ENCODE peak calls at places on chromosomes 5 and 9, in six cellular contexts. One of them, this sample, is unnamed. For H3K4me1, the result is how much of the 10 kb centered on the place peaks cover.

GRCh38 chr5:59922220-59922619 is 28.7 kb upstream of the PDE4D start:
- DNase-seq in MM.1S: no peak
- DNase-seq in heart right ventricle: no peak
- DNase-seq in neural progenitor cell: no peak
- DNase-seq in right lobe of liver: no peak
- DNase-seq in astrocyte: no peak
- DNase-seq in this sample: no peak

GRCh38 chr9:69981686-69982450 is 61.8 kb upstream of the MAMDC2 start:
- DNase-seq in right lobe of liver: no peak
- DNase-seq in heart right ventricle: no peak
- DNase-seq in astrocyte: peak
- DNase-seq in MM.1S: no peak
- DNase-seq in neural progenitor cell: peak
- DNase-seq in this sample: no peak

GRCh38 chr5:65924366-65925093 is 1.8 kb upstream of the ERBIN start:
- DNase-seq in MM.1S: no peak
- DNase-seq in right lobe of liver: no peak
- DNase-seq in heart right ventricle: no peak
- DNase-seq in astrocyte: no peak
- DNase-seq in neural progenitor cell: no peak
- DNase-seq in this sample: no peak

GRCh38 chr5:6829150-6829784 is 116.0 kb downstream of the TENT4A start:
- DNase-seq in neural progenitor cell: no peak
- DNase-seq in heart right ventricle: no peak
- DNase-seq in astrocyte: no peak
- DNase-seq in MM.1S: peak
- DNase-seq in right lobe of liver: no peak
- DNase-seq in this sample: no peak

GRCh38 chr5:134989291-134989830 is 21.7 kb downstream of the CATSPER3 start:
- DNase-seq in right lobe of liver: no peak
- DNase-seq in neural progenitor cell: no peak
- DNase-seq in astrocyte: peak
- DNase-seq in heart right ventricle: no peak
- DNase-seq in MM.1S: no peak
- DNase-seq in this sample: no peak

GRCh38 chr5:2991884-2992283 is 240.4 kb upstream of the IRX2 start:
- DNase-seq in MM.1S: no peak
- DNase-seq in astrocyte: no peak
- DNase-seq in neural progenitor cell: no peak
- DNase-seq in heart right ventricle: no peak
- DNase-seq in right lobe of liver: no peak
- DNase-seq in this sample: no peak

GRCh38 chr5:86546050-86546449 is 71.7 kb upstream of the COX7C start:
- DNase-seq in astrocyte: no peak
- DNase-seq in MM.1S: no peak
- DNase-seq in right lobe of liver: no peak
- DNase-seq in neural progenitor cell: no peak
- DNase-seq in heart right ventricle: no peak
- DNase-seq in this sample: no peak

GRCh38 chr5:36664762-36665161 is 58.4 kb downstream of the SLC1A3 start:
- DNase-seq in heart right ventricle: no peak
- DNase-seq in neural progenitor cell: no peak
- DNase-seq in MM.1S: no peak
- DNase-seq in right lobe of liver: no peak
- DNase-seq in astrocyte: peak
- DNase-seq in this sample: no peak

GRCh38 chr5:32027717-32028321 is 146.3 kb downstream of the GOLPH3 start:
- DNase-seq in neural progenitor cell: peak
- DNase-seq in right lobe of liver: no peak
- DNase-seq in astrocyte: peak
- DNase-seq in heart right ventricle: no peak
- DNase-seq in MM.1S: no peak
- DNase-seq in this sample: peak

GRCh38 chr9:135012166-135012565 is 75.3 kb upstream of the OLFM1 start:
- DNase-seq in MM.1S: no peak
- DNase-seq in neural progenitor cell: no peak
- DNase-seq in heart right ventricle: no peak
- DNase-seq in right lobe of liver: no peak
- DNase-seq in astrocyte: no peak
- DNase-seq in this sample: no peak

GRCh38 chr5:169641253-169641652 is 4.2 kb downstream of the DOCK2 start:
- DNase-seq in right lobe of liver: no peak
- DNase-seq in MM.1S: no peak
- DNase-seq in astrocyte: peak
- DNase-seq in heart right ventricle: no peak
- DNase-seq in neural progenitor cell: peak
- DNase-seq in this sample: no peak

GRCh38 chr9:88230612-88231011 is 92.3 kb upstream of the SPATA31C2 start:
- DNase-seq in right lobe of liver: no peak
- DNase-seq in heart right ventricle: no peak
- DNase-seq in MM.1S: no peak
- DNase-seq in astrocyte: no peak
- DNase-seq in neural progenitor cell: no peak
- DNase-seq in this sample: no peak

GRCh38 chr5:110414360-110414759 is 312.1 kb downstream of the TMEM232 start:
- DNase-seq in right lobe of liver: no peak
- DNase-seq in astrocyte: peak
- DNase-seq in heart right ventricle: no peak
- DNase-seq in MM.1S: peak
- DNase-seq in neural progenitor cell: peak
- DNase-seq in this sample: no peak

GRCh38 chr5:90446961-90447360 is 27.6 kb downstream of the MBLAC2 start:
- DNase-seq in astrocyte: peak
- DNase-seq in MM.1S: no peak
- DNase-seq in right lobe of liver: no peak
- DNase-seq in heart right ventricle: no peak
- DNase-seq in neural progenitor cell: no peak
- DNase-seq in this sample: no peak

GRCh38 chr5:174829511-174829864 is 105.1 kb downstream of the MSX2 start:
- DNase-seq in MM.1S: no peak
- DNase-seq in right lobe of liver: no peak
- DNase-seq in heart right ventricle: no peak
- DNase-seq in astrocyte: no peak
- DNase-seq in neural progenitor cell: no peak
- DNase-seq in this sample: no peak

GRCh38 chr5:164224772-164225171 is 719.4 kb downstream of the MAT2B start:
- DNase-seq in neural progenitor cell: no peak
- DNase-seq in MM.1S: no peak
- DNase-seq in astrocyte: no peak
- DNase-seq in heart right ventricle: no peak
- DNase-seq in right lobe of liver: no peak
- DNase-seq in this sample: no peak

GRCh38 chr5:92979716-92980115 is 601.3 kb downstream of the NR2F1-AS1 start:
- DNase-seq in heart right ventricle: no peak
- DNase-seq in MM.1S: no peak
- DNase-seq in astrocyte: no peak
- DNase-seq in neural progenitor cell: peak
- DNase-seq in right lobe of liver: no peak
- DNase-seq in this sample: no peak

GRCh38 chr5:83718936-83719495 is 1.6 kb downstream of the HAPLN1 start:
- DNase-seq in right lobe of liver: no peak
- DNase-seq in MM.1S: no peak
- DNase-seq in astrocyte: no peak
- DNase-seq in neural progenitor cell: no peak
- DNase-seq in heart right ventricle: no peak
- DNase-seq in this sample: no peak

GRCh38 chr5:83724001-83724400 is 3.3 kb upstream of the HAPLN1 start:
- DNase-seq in right lobe of liver: no peak
- DNase-seq in heart right ventricle: no peak
- DNase-seq in neural progenitor cell: no peak
- DNase-seq in astrocyte: no peak
- DNase-seq in MM.1S: peak
- DNase-seq in this sample: no peak

GRCh38 chr5:83721878-83722779 is 1.5 kb upstream of the HAPLN1 start:
- DNase-seq in astrocyte: peak
- DNase-seq in heart right ventricle: peak
- DNase-seq in MM.1S: peak
- DNase-seq in neural progenitor cell: peak
- DNase-seq in right lobe of liver: peak
- DNase-seq in this sample: peak

GRCh38 chr5:83718195-83718825 is 2.3 kb downstream of the HAPLN1 start:
- DNase-seq in neural progenitor cell: peak
- DNase-seq in right lobe of liver: no peak
- DNase-seq in astrocyte: peak
- DNase-seq in heart right ventricle: no peak
- DNase-seq in MM.1S: peak
- DNase-seq in this sample: peak

GRCh38 chr5:83720805-83721431 is at the start of gene HAPLN1:
- DNase-seq in right lobe of liver: no peak
- DNase-seq in neural progenitor cell: peak
- DNase-seq in astrocyte: no peak
- DNase-seq in MM.1S: no peak
- DNase-seq in heart right ventricle: no peak
- DNase-seq in this sample: no peak
- H3K4me3 ChIP-seq in right lobe of liver: no peak
- H3K4me3 ChIP-seq in neural progenitor cell: peak
- H3K4me3 ChIP-seq in astrocyte: peak
- H3K4me3 ChIP-seq in MM.1S: no peak
- H3K4me3 ChIP-seq in heart right ventricle: peak
- H3K4me3 ChIP-seq in this sample: peak

GRCh38 chr5:148397968-148398595 is 14.3 kb downstream of the FBXO38 start:
- DNase-seq in heart right ventricle: no peak
- DNase-seq in right lobe of liver: no peak
- DNase-seq in astrocyte: no peak
- DNase-seq in MM.1S: no peak
- DNase-seq in neural progenitor cell: peak
- DNase-seq in this sample: no peak

GRCh38 chr5:148394587-148395019 is 10.8 kb downstream of the FBXO38 start:
- DNase-seq in neural progenitor cell: no peak
- DNase-seq in astrocyte: no peak
- DNase-seq in heart right ventricle: no peak
- DNase-seq in MM.1S: no peak
- DNase-seq in right lobe of liver: no peak
- DNase-seq in this sample: no peak

GRCh38 chr5:148391422-148391821 is 7.7 kb downstream of the FBXO38 start:
- DNase-seq in right lobe of liver: no peak
- DNase-seq in MM.1S: no peak
- DNase-seq in astrocyte: peak
- DNase-seq in heart right ventricle: no peak
- DNase-seq in neural progenitor cell: no peak
- DNase-seq in this sample: no peak

GRCh38 chr5:148393390-148393741 is 9.6 kb downstream of the FBXO38 start:
- DNase-seq in right lobe of liver: no peak
- DNase-seq in astrocyte: no peak
- DNase-seq in neural progenitor cell: peak
- DNase-seq in MM.1S: no peak
- DNase-seq in heart right ventricle: no peak
- DNase-seq in this sample: no peak

DNA sequence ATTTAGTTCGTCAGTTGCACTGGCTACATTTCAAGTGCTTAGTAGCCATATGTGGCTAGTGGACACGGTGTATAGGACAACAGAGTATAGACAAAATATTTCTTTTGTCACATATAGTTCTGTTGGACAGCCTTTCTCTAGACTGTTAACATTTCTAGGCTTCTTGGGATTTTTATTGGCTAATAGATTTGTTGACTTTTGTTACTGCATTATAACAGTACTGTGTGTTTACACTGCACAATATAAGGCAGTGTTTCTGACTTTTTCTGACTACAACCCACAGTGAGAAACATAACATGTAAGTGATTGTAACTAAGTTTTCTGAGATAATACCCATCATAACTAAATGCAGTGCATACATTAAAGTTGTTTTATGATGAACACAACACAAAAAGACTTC is 11.3 kb downstream of the FBXO38 start:
- DNase-seq in astrocyte: no peak
- DNase-seq in neural progenitor cell: no peak
- DNase-seq in right lobe of liver: no peak
- DNase-seq in heart right ventricle: no peak
- DNase-seq in MM.1S: no peak
- DNase-seq in this sample: no peak
- H3K4me1 ChIP-seq in astrocyte: under half
- H3K4me1 ChIP-seq in neural progenitor cell: under half
- H3K4me1 ChIP-seq in right lobe of liver: under half
- H3K4me1 ChIP-seq in heart right ventricle: half or more
- H3K4me1 ChIP-seq in MM.1S: under half
- H3K4me1 ChIP-seq in this sample: under half

GRCh38 chr5:119049824-119050449 is 20.9 kb upstream of the DMXL1 start:
- DNase-seq in neural progenitor cell: no peak
- DNase-seq in MM.1S: no peak
- DNase-seq in astrocyte: peak
- DNase-seq in heart right ventricle: no peak
- DNase-seq in right lobe of liver: no peak
- DNase-seq in this sample: no peak
- TF ChIP-seq CTCF in neural progenitor cell: no peak
- TF ChIP-seq CTCF in MM.1S: no peak
- TF ChIP-seq CTCF in astrocyte: no peak
- TF ChIP-seq CTCF in heart right ventricle: no peak
- TF ChIP-seq CTCF in right lobe of liver: no peak
- TF ChIP-seq CTCF in this sample: no peak

GRCh38 chr9:96725576-96725975 is 52.3 kb downstream of the ZNF510 start:
- DNase-seq in astrocyte: no peak
- DNase-seq in heart right ventricle: no peak
- DNase-seq in neural progenitor cell: no peak
- DNase-seq in right lobe of liver: no peak
- DNase-seq in MM.1S: no peak
- DNase-seq in this sample: no peak

GRCh38 chr9:96720435-96720834 is 57.5 kb downstream of the ZNF510 start:
- DNase-seq in astrocyte: no peak
- DNase-seq in right lobe of liver: no peak
- DNase-seq in MM.1S: no peak
- DNase-seq in heart right ventricle: no peak
- DNase-seq in neural progenitor cell: no peak
- DNase-seq in this sample: no peak

GRCh38 chr9:96721731-96722429 is 56.0 kb downstream of the ZNF510 start:
- DNase-seq in neural progenitor cell: no peak
- DNase-seq in MM.1S: no peak
- DNase-seq in heart right ventricle: no peak
- DNase-seq in right lobe of liver: no peak
- DNase-seq in astrocyte: no peak
- DNase-seq in this sample: no peak

GRCh38 chr9:96721303-96721702 is 56.6 kb downstream of the ZNF510 start:
- DNase-seq in astrocyte: no peak
- DNase-seq in right lobe of liver: no peak
- DNase-seq in neural progenitor cell: no peak
- DNase-seq in MM.1S: no peak
- DNase-seq in heart right ventricle: no peak
- DNase-seq in this sample: no peak

DNA sequence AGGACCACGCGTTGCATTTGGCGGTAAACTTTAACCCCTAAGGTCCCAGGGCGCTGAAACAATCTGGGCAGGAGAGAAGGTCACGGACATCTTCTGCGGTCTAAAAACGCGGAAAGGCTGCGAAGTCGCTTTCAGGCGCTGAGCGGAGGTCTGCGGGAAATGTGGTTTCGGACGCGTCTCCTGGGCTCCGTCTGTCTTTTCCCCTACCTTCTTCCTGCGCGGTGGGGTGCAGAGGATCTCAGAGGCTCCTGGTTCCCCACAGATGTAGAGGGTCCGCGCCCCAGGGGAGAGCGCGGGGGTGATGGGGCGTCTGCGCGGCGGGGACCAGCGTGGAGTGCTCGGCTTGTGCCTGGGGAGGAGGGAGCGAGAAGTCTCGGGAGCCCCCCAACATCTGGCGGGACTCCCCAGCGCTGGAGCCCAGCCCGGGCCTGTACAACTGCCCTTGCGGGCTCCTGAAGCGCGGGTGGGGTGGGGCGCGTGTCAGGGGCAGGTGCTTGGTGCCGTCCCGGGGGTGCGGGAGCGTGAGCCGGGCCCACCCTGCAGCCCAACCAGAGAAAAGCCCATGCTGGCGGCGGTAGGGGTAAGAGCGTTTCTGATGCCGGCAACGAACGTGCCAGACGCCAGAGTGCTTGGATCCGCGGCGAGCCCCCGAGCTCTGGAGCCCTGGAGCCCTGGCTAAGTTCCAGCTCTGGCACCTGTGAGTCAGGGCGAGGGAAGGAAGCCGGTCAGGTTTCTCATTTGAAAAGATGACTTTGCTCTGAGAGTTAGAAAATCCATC is 58.2 kb downstream of the ZNF510 start:
- DNase-seq in heart right ventricle: no peak
- DNase-seq in right lobe of liver: no peak
- DNase-seq in astrocyte: no peak
- DNase-seq in MM.1S: no peak
- DNase-seq in neural progenitor cell: no peak
- DNase-seq in this sample: no peak
- H3K4me3 ChIP-seq in heart right ventricle: peak
- H3K4me3 ChIP-seq in right lobe of liver: no peak
- H3K4me3 ChIP-seq in astrocyte: no peak
- H3K4me3 ChIP-seq in MM.1S: no peak
- H3K4me3 ChIP-seq in neural progenitor cell: no peak
- H3K4me3 ChIP-seq in this sample: peak